ENCODE peak calls at places on chromosomes 7 and 10, in seven cellular contexts. One of them, this sample, is unnamed.

GRCh38 chr7:101093907-101094306 is 8.6 kb downstream of the TRIM56 start:
- DNase-seq in ovary: no peak
- DNase-seq in cardiac muscle cell: no peak
- DNase-seq in choroid plexus epithelial cell: peak
- DNase-seq in NB4: no peak
- DNase-seq in breast epithelium: no peak
- DNase-seq in MM.1S: no peak
- DNase-seq in this sample: peak

GRCh38 chr10:72340911-72341310 is 13.8 kb downstream of the DNAJB12 start:
- DNase-seq in ovary: no peak
- DNase-seq in MM.1S: no peak
- DNase-seq in cardiac muscle cell: no peak
- DNase-seq in breast epithelium: no peak
- DNase-seq in NB4: no peak
- DNase-seq in choroid plexus epithelial cell: no peak
- DNase-seq in this sample: no peak

GRCh38 chr7:82294258-82294855 is 149.2 kb downstream of the CACNA2D1 start:
- DNase-seq in NB4: no peak
- DNase-seq in ovary: no peak
- DNase-seq in MM.1S: no peak
- DNase-seq in choroid plexus epithelial cell: peak
- DNase-seq in cardiac muscle cell: no peak
- DNase-seq in breast epithelium: no peak
- DNase-seq in this sample: no peak

GRCh38 chr7:924541-925231 is 29.8 kb downstream of the ADAP1 start:
- DNase-seq in choroid plexus epithelial cell: no peak
- DNase-seq in MM.1S: peak
- DNase-seq in cardiac muscle cell: no peak
- DNase-seq in breast epithelium: no peak
- DNase-seq in ovary: no peak
- DNase-seq in NB4: peak
- DNase-seq in this sample: no peak

GRCh38 chr10:48195803-48196202 is 78.7 kb downstream of the FRMPD2 start:
- DNase-seq in ovary: no peak
- DNase-seq in NB4: no peak
- DNase-seq in choroid plexus epithelial cell: no peak
- DNase-seq in breast epithelium: no peak
- DNase-seq in MM.1S: no peak
- DNase-seq in cardiac muscle cell: no peak
- DNase-seq in this sample: no peak

GRCh38 chr7:150409300-150410030 is 30.3 kb downstream of the ZNF775 start:
- DNase-seq in breast epithelium: no peak
- DNase-seq in ovary: no peak
- DNase-seq in cardiac muscle cell: no peak
- DNase-seq in MM.1S: no peak
- DNase-seq in NB4: no peak
- DNase-seq in choroid plexus epithelial cell: no peak
- DNase-seq in this sample: no peak

GRCh38 chr10:36475746-36476145 is 649.7 kb upstream of the ANKRD30A start:
- DNase-seq in cardiac muscle cell: no peak
- DNase-seq in NB4: no peak
- DNase-seq in MM.1S: no peak
- DNase-seq in breast epithelium: no peak
- DNase-seq in choroid plexus epithelial cell: no peak
- DNase-seq in ovary: no peak
- DNase-seq in this sample: no peak

GRCh38 chr10:36114913-36115312 is 472.8 kb upstream of the FZD8 start:
- DNase-seq in choroid plexus epithelial cell: peak
- DNase-seq in breast epithelium: no peak
- DNase-seq in MM.1S: no peak
- DNase-seq in NB4: no peak
- DNase-seq in ovary: no peak
- DNase-seq in cardiac muscle cell: peak
- DNase-seq in this sample: peak

GRCh38 chr10:132518572-132519381 is 18.8 kb upstream of the INPP5A start:
- DNase-seq in cardiac muscle cell: peak
- DNase-seq in NB4: no peak
- DNase-seq in breast epithelium: peak
- DNase-seq in MM.1S: no peak
- DNase-seq in ovary: peak
- DNase-seq in choroid plexus epithelial cell: peak
- DNase-seq in this sample: no peak

GRCh38 chr7:92680458-92680857 is 90.3 kb upstream of the FAM133B start:
- DNase-seq in ovary: no peak
- DNase-seq in choroid plexus epithelial cell: peak
- DNase-seq in breast epithelium: no peak
- DNase-seq in cardiac muscle cell: no peak
- DNase-seq in MM.1S: no peak
- DNase-seq in NB4: peak
- DNase-seq in this sample: no peak

GRCh38 chr10:125034671-125035070 is 92.7 kb downstream of the ZRANB1 start:
- DNase-seq in ovary: no peak
- DNase-seq in choroid plexus epithelial cell: peak
- DNase-seq in NB4: no peak
- DNase-seq in MM.1S: no peak
- DNase-seq in cardiac muscle cell: no peak
- DNase-seq in breast epithelium: no peak
- DNase-seq in this sample: no peak

GRCh38 chr10:2619472-2619871 is 447.9 kb upstream of the PFKP start:
- DNase-seq in cardiac muscle cell: peak
- DNase-seq in NB4: peak
- DNase-seq in breast epithelium: no peak
- DNase-seq in MM.1S: no peak
- DNase-seq in ovary: no peak
- DNase-seq in choroid plexus epithelial cell: peak
- DNase-seq in this sample: no peak

GRCh38 chr10:35413985-35414861 is 77.9 kb downstream of the CCNY start:
- DNase-seq in ovary: no peak
- DNase-seq in cardiac muscle cell: no peak
- DNase-seq in NB4: no peak
- DNase-seq in breast epithelium: no peak
- DNase-seq in choroid plexus epithelial cell: peak
- DNase-seq in MM.1S: no peak
- DNase-seq in this sample: peak

GRCh38 chr7:155843426-155844018 is 31.3 kb upstream of the SHH start:
- DNase-seq in choroid plexus epithelial cell: no peak
- DNase-seq in ovary: no peak
- DNase-seq in NB4: no peak
- DNase-seq in MM.1S: peak
- DNase-seq in cardiac muscle cell: no peak
- DNase-seq in breast epithelium: no peak
- DNase-seq in this sample: no peak

GRCh38 chr7:67760971-67761370 is 764.3 kb downstream of the TYW1 start:
- DNase-seq in breast epithelium: no peak
- DNase-seq in MM.1S: no peak
- DNase-seq in ovary: no peak
- DNase-seq in cardiac muscle cell: no peak
- DNase-seq in NB4: no peak
- DNase-seq in choroid plexus epithelial cell: no peak
- DNase-seq in this sample: no peak

GRCh38 chr7:121366852-121367431 is 29.2 kb downstream of the FAM3C start:
- DNase-seq in cardiac muscle cell: peak
- DNase-seq in breast epithelium: no peak
- DNase-seq in NB4: peak
- DNase-seq in MM.1S: peak
- DNase-seq in choroid plexus epithelial cell: peak
- DNase-seq in ovary: no peak
- DNase-seq in this sample: peak

GRCh38 chr10:14840178-14840577 is 2.1 kb downstream of the HSPA14 start:
- DNase-seq in choroid plexus epithelial cell: no peak
- DNase-seq in cardiac muscle cell: no peak
- DNase-seq in ovary: no peak
- DNase-seq in breast epithelium: no peak
- DNase-seq in NB4: no peak
- DNase-seq in MM.1S: no peak
- DNase-seq in this sample: no peak

GRCh38 chr7:144835166-144835611 is 664 bp downstream of the TPK1 start:
- DNase-seq in MM.1S: peak
- DNase-seq in choroid plexus epithelial cell: peak
- DNase-seq in NB4: peak
- DNase-seq in ovary: peak
- DNase-seq in cardiac muscle cell: no peak
- DNase-seq in breast epithelium: no peak
- DNase-seq in this sample: peak

GRCh38 chr10:118832242-118832651 is 77.5 kb upstream of the CACUL1 start:
- DNase-seq in cardiac muscle cell: no peak
- DNase-seq in breast epithelium: peak
- DNase-seq in MM.1S: no peak
- DNase-seq in ovary: no peak
- DNase-seq in NB4: peak
- DNase-seq in choroid plexus epithelial cell: peak
- DNase-seq in this sample: peak

GRCh38 chr7:100516135-100516812 is 22.7 kb upstream of the AGFG2 start:
- DNase-seq in NB4: no peak
- DNase-seq in cardiac muscle cell: no peak
- DNase-seq in MM.1S: peak
- DNase-seq in ovary: peak
- DNase-seq in breast epithelium: peak
- DNase-seq in choroid plexus epithelial cell: peak
- DNase-seq in this sample: peak

GRCh38 chr7:30027065-30027456 is 559 bp upstream of the FKBP14 start:
- DNase-seq in breast epithelium: peak
- DNase-seq in MM.1S: peak
- DNase-seq in cardiac muscle cell: no peak
- DNase-seq in choroid plexus epithelial cell: peak
- DNase-seq in NB4: no peak
- DNase-seq in ovary: no peak
- DNase-seq in this sample: no peak

GRCh38 chr10:119378737-119379067 is 163.8 kb downstream of the RGS10 start:
- DNase-seq in breast epithelium: no peak
- DNase-seq in cardiac muscle cell: no peak
- DNase-seq in ovary: no peak
- DNase-seq in MM.1S: no peak
- DNase-seq in NB4: no peak
- DNase-seq in choroid plexus epithelial cell: no peak
- DNase-seq in this sample: no peak

GRCh38 chr7:122884186-122884585 is 2.1 kb downstream of the CADPS2 start:
- DNase-seq in choroid plexus epithelial cell: no peak
- DNase-seq in ovary: no peak
- DNase-seq in MM.1S: no peak
- DNase-seq in cardiac muscle cell: no peak
- DNase-seq in NB4: no peak
- DNase-seq in breast epithelium: no peak
- DNase-seq in this sample: no peak

GRCh38 chr7:112138938-112139337 is 67.3 kb downstream of the DOCK4 start:
- DNase-seq in ovary: no peak
- DNase-seq in cardiac muscle cell: no peak
- DNase-seq in MM.1S: no peak
- DNase-seq in choroid plexus epithelial cell: no peak
- DNase-seq in breast epithelium: no peak
- DNase-seq in NB4: no peak
- DNase-seq in this sample: no peak

GRCh38 chr10:109343293-109343692 is 580.0 kb downstream of the XPNPEP1 start:
- DNase-seq in cardiac muscle cell: no peak
- DNase-seq in ovary: no peak
- DNase-seq in choroid plexus epithelial cell: no peak
- DNase-seq in NB4: no peak
- DNase-seq in MM.1S: peak
- DNase-seq in breast epithelium: no peak
- DNase-seq in this sample: no peak

GRCh38 chr7:46603780-46604725 is 683.0 kb upstream of the IGFBP3 start:
- DNase-seq in breast epithelium: no peak
- DNase-seq in choroid plexus epithelial cell: peak
- DNase-seq in NB4: peak
- DNase-seq in ovary: peak
- DNase-seq in MM.1S: no peak
- DNase-seq in cardiac muscle cell: peak
- DNase-seq in this sample: peak

GRCh38 chr7:157577796-157578339 is 241.1 kb downstream of the DNAJB6 start:
- DNase-seq in breast epithelium: no peak
- DNase-seq in MM.1S: no peak
- DNase-seq in NB4: no peak
- DNase-seq in cardiac muscle cell: no peak
- DNase-seq in ovary: no peak
- DNase-seq in choroid plexus epithelial cell: no peak
- DNase-seq in this sample: no peak

GRCh38 chr7:140005754-140006503 is 56.8 kb downstream of the PARP12 start:
- DNase-seq in NB4: no peak
- DNase-seq in breast epithelium: no peak
- DNase-seq in cardiac muscle cell: peak
- DNase-seq in MM.1S: no peak
- DNase-seq in choroid plexus epithelial cell: peak
- DNase-seq in ovary: no peak
- DNase-seq in this sample: peak
- TF ChIP-seq CTCF in NB4: peak
- TF ChIP-seq CTCF in breast epithelium: no peak
- TF ChIP-seq CTCF in cardiac muscle cell: peak
- TF ChIP-seq CTCF in MM.1S: peak
- TF ChIP-seq CTCF in choroid plexus epithelial cell: peak
- TF ChIP-seq CTCF in ovary: no peak
- TF ChIP-seq CTCF in this sample: peak

GRCh38 chr7:71682841-71683341 is 550.9 kb downstream of the GALNT17 start:
- DNase-seq in NB4: no peak
- DNase-seq in breast epithelium: no peak
- DNase-seq in cardiac muscle cell: peak
- DNase-seq in MM.1S: no peak
- DNase-seq in ovary: no peak
- DNase-seq in choroid plexus epithelial cell: no peak
- DNase-seq in this sample: no peak
- H3K4me3 ChIP-seq in NB4: no peak
- H3K4me3 ChIP-seq in breast epithelium: no peak
- H3K4me3 ChIP-seq in cardiac muscle cell: no peak
- H3K4me3 ChIP-seq in MM.1S: no peak
- H3K4me3 ChIP-seq in ovary: no peak
- H3K4me3 ChIP-seq in choroid plexus epithelial cell: no peak
- H3K4me3 ChIP-seq in this sample: no peak

DNA sequence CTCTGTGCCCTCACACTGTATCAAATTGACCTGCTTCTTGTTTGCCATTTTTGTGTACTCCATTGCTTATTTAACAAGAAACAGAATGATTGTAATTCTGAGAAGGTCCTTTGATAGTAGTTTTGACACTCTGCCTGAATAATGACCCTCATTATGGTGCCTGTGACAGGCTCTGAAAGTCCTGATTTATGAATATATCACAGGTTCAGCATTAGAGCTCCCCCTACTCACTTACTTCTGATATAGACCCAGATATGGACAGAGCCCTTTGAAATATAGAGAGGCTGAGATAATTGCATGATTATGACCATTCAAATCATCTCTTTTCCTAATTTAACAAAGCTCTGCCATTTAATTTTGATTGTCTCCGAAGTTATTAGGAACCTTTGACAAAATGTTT is 465.3 kb downstream of the MDFIC start:
- DNase-seq in choroid plexus epithelial cell: no peak
- DNase-seq in MM.1S: no peak
- DNase-seq in NB4: no peak
- DNase-seq in ovary: no peak
- DNase-seq in breast epithelium: no peak
- DNase-seq in cardiac muscle cell: no peak
- DNase-seq in this sample: no peak
- TF ChIP-seq CTCF in choroid plexus epithelial cell: no peak
- TF ChIP-seq CTCF in MM.1S: no peak
- TF ChIP-seq CTCF in NB4: no peak
- TF ChIP-seq CTCF in ovary: no peak
- TF ChIP-seq CTCF in breast epithelium: no peak
- TF ChIP-seq CTCF in cardiac muscle cell: no peak
- TF ChIP-seq CTCF in this sample: no peak

DNA sequence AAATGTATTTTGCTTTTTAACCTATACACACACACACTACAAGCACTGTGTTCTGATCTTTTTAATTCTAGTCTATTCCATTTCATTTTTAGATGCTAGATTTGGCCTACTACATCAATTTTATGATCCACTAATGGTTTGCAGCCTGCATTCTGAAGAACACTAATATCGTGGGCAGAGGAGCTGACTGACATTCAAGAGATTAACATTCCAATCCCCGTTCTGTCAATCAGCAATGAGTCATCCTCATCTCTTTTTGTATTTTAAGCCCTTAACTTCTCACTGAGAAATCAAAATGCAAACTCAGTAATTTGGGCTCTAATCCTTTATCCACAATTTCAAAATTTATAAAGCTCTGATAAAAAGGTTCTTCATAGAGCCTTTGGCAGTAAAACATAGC is 47.1 kb upstream of the GAD2 start:
- DNase-seq in breast epithelium: no peak
- DNase-seq in NB4: no peak
- DNase-seq in ovary: no peak
- DNase-seq in cardiac muscle cell: no peak
- DNase-seq in MM.1S: no peak
- DNase-seq in choroid plexus epithelial cell: no peak
- DNase-seq in this sample: no peak
- H3K4me3 ChIP-seq in breast epithelium: no peak
- H3K4me3 ChIP-seq in NB4: no peak
- H3K4me3 ChIP-seq in ovary: no peak
- H3K4me3 ChIP-seq in cardiac muscle cell: no peak
- H3K4me3 ChIP-seq in MM.1S: no peak
- H3K4me3 ChIP-seq in choroid plexus epithelial cell: no peak
- H3K4me3 ChIP-seq in this sample: no peak

This sample was measured in fibroblast of the aortic adventitia.